ENCODE peak calls at places on chromosomes 7 and 10, in four cellular contexts. One of them, this sample, is unnamed.

GRCh38 chr7:103079836-103080235 is 4.9 kb downstream of the ARMC10 start:
- DNase-seq in HL-60: no peak
- DNase-seq in A549: no peak
- DNase-seq in fibroblast of lung: peak
- DNase-seq in this sample: no peak

GRCh38 chr10:48683424-48683823 is 1.2 kb upstream of the WDFY4 start:
- DNase-seq in A549: no peak
- DNase-seq in fibroblast of lung: no peak
- DNase-seq in HL-60: no peak
- DNase-seq in this sample: no peak

GRCh38 chr10:59709472-59710125 is at the start of gene SLC16A9:
- DNase-seq in A549: peak
- DNase-seq in fibroblast of lung: peak
- DNase-seq in HL-60: peak
- DNase-seq in this sample: peak

GRCh38 chr7:80410081-80410480 is 101.8 kb downstream of the GNAT3 start:
- DNase-seq in A549: no peak
- DNase-seq in HL-60: no peak
- DNase-seq in fibroblast of lung: peak
- DNase-seq in this sample: peak

GRCh38 chr10:111344804-111345203 is 268.0 kb downstream of the ADRA2A start:
- DNase-seq in fibroblast of lung: no peak
- DNase-seq in HL-60: no peak
- DNase-seq in A549: peak
- DNase-seq in this sample: no peak

GRCh38 chr10:25177754-25178135 is 2.9 kb downstream of the GPR158 start:
- DNase-seq in HL-60: no peak
- DNase-seq in fibroblast of lung: no peak
- DNase-seq in A549: no peak
- DNase-seq in this sample: no peak

GRCh38 chr10:113138937-113139585 is 189.0 kb downstream of the TCF7L2 start:
- DNase-seq in A549: no peak
- DNase-seq in HL-60: no peak
- DNase-seq in fibroblast of lung: no peak
- DNase-seq in this sample: no peak

GRCh38 chr10:11539191-11539868 is 72.1 kb downstream of the USP6NL start:
- DNase-seq in HL-60: no peak
- DNase-seq in A549: no peak
- DNase-seq in fibroblast of lung: peak
- DNase-seq in this sample: no peak

GRCh38 chr7:141584935-141585334 is 33.7 kb downstream of the AGK start:
- DNase-seq in HL-60: no peak
- DNase-seq in A549: no peak
- DNase-seq in fibroblast of lung: no peak
- DNase-seq in this sample: peak

GRCh38 chr7:2577914-2578680 is 19.3 kb downstream of the IQCE start:
- DNase-seq in HL-60: no peak
- DNase-seq in A549: no peak
- DNase-seq in fibroblast of lung: no peak
- DNase-seq in this sample: no peak

GRCh38 chr7:52355059-52355458 is 680.4 kb upstream of the POM121L12 start:
- DNase-seq in fibroblast of lung: no peak
- DNase-seq in A549: no peak
- DNase-seq in HL-60: no peak
- DNase-seq in this sample: peak

GRCh38 chr7:96277921-96278320 is 44.0 kb downstream of the SLC25A13 start:
- DNase-seq in HL-60: no peak
- DNase-seq in A549: no peak
- DNase-seq in fibroblast of lung: no peak
- DNase-seq in this sample: no peak

GRCh38 chr10:97549587-97550322 is 22.8 kb upstream of the ANKRD2 start:
- DNase-seq in A549: no peak
- DNase-seq in fibroblast of lung: no peak
- DNase-seq in HL-60: no peak
- DNase-seq in this sample: peak

GRCh38 chr10:21637795-21638194 is 103.8 kb downstream of the MLLT10 start:
- DNase-seq in A549: no peak
- DNase-seq in fibroblast of lung: no peak
- DNase-seq in HL-60: no peak
- DNase-seq in this sample: peak

GRCh38 chr7:36205844-36206243 is 52.8 kb downstream of the EEPD1 start:
- DNase-seq in A549: no peak
- DNase-seq in HL-60: no peak
- DNase-seq in fibroblast of lung: no peak
- DNase-seq in this sample: peak

GRCh38 chr7:75689246-75690099 is 49.3 kb downstream of the HIP1 start:
- DNase-seq in A549: no peak
- DNase-seq in HL-60: peak
- DNase-seq in fibroblast of lung: no peak
- DNase-seq in this sample: no peak

GRCh38 chr7:23055582-23056178 is 41.8 kb upstream of the HYCC1 start:
- DNase-seq in A549: peak
- DNase-seq in HL-60: peak
- DNase-seq in fibroblast of lung: peak
- DNase-seq in this sample: peak

GRCh38 chr7:81937091-81937490 is 167.2 kb upstream of the HGF start:
- DNase-seq in fibroblast of lung: no peak
- DNase-seq in A549: no peak
- DNase-seq in HL-60: no peak
- DNase-seq in this sample: no peak

GRCh38 chr10:117240105-117240729 is 697 bp upstream of the SLC18A2 start:
- DNase-seq in fibroblast of lung: no peak
- DNase-seq in A549: no peak
- DNase-seq in HL-60: no peak
- DNase-seq in this sample: no peak

GRCh38 chr7:140698477-140698876 is 2.0 kb downstream of the NDUFB2 start:
- DNase-seq in HL-60: no peak
- DNase-seq in fibroblast of lung: no peak
- DNase-seq in A549: no peak
- DNase-seq in this sample: no peak

GRCh38 chr10:35324196-35324595 is 12.1 kb upstream of the CCNY start:
- DNase-seq in A549: no peak
- DNase-seq in HL-60: no peak
- DNase-seq in fibroblast of lung: peak
- DNase-seq in this sample: no peak

GRCh38 chr10:133378251-133379096 is 588 bp upstream of the PAOX start:
- DNase-seq in HL-60: peak
- DNase-seq in fibroblast of lung: peak
- DNase-seq in A549: peak
- DNase-seq in this sample: peak

GRCh38 chr7:23472046-23472445 is 1.8 kb upstream of the IGF2BP3 start:
- DNase-seq in A549: no peak
- DNase-seq in fibroblast of lung: no peak
- DNase-seq in HL-60: no peak
- DNase-seq in this sample: no peak

GRCh38 chr10:57657164-57657765 is 610.4 kb downstream of the IPMK start:
- DNase-seq in A549: peak
- DNase-seq in fibroblast of lung: peak
- DNase-seq in HL-60: peak
- DNase-seq in this sample: peak

GRCh38 chr7:27185708-27186449 is 847 bp upstream of the HOXA11 start:
- DNase-seq in HL-60: no peak
- DNase-seq in A549: no peak
- DNase-seq in fibroblast of lung: no peak
- DNase-seq in this sample: no peak

GRCh38 chr10:68074775-68075549 is at the start of gene HERC4:
- DNase-seq in fibroblast of lung: peak
- DNase-seq in HL-60: peak
- DNase-seq in A549: peak
- DNase-seq in this sample: peak

GRCh38 chr10:118522791-118523498 is 72.5 kb downstream of the PRLHR start:
- DNase-seq in HL-60: peak
- DNase-seq in fibroblast of lung: peak
- DNase-seq in A549: no peak
- DNase-seq in this sample: no peak

GRCh38 chr7:2029936-2030335 is 202.8 kb downstream of the MAD1L1 start:
- DNase-seq in HL-60: no peak
- DNase-seq in A549: no peak
- DNase-seq in fibroblast of lung: no peak
- DNase-seq in this sample: no peak

GRCh38 chr10:14253079-14253478 is 77.6 kb downstream of the FRMD4A start:
- DNase-seq in fibroblast of lung: peak
- DNase-seq in HL-60: no peak
- DNase-seq in A549: no peak
- DNase-seq in this sample: no peak

GRCh38 chr10:124688889-124689670 is 55.1 kb downstream of the FAM53B start:
- DNase-seq in fibroblast of lung: no peak
- DNase-seq in A549: no peak
- DNase-seq in HL-60: no peak
- DNase-seq in this sample: no peak

GRCh38 chr7:94578615-94579014 is 69.0 kb downstream of the CASD1 start:
- DNase-seq in fibroblast of lung: no peak
- DNase-seq in HL-60: no peak
- DNase-seq in A549: no peak
- DNase-seq in this sample: no peak

GRCh38 chr7:114718861-114719260 is 203.0 kb upstream of the MDFIC start:
- DNase-seq in fibroblast of lung: no peak
- DNase-seq in HL-60: no peak
- DNase-seq in A549: no peak
- DNase-seq in this sample: no peak

GRCh38 chr10:46514431-46514861 is 42.0 kb downstream of the GPRIN2 start:
- DNase-seq in fibroblast of lung: no peak
- DNase-seq in HL-60: no peak
- DNase-seq in A549: no peak
- DNase-seq in this sample: no peak

GRCh38 chr10:63236113-63236935 is 103.2 kb downstream of the NRBF2 start:
- DNase-seq in fibroblast of lung: peak
- DNase-seq in A549: peak
- DNase-seq in HL-60: peak
- DNase-seq in this sample: no peak

GRCh38 chr10:4533626-4534025 is 292.4 kb upstream of the AKR1E2 start:
- DNase-seq in HL-60: no peak
- DNase-seq in fibroblast of lung: no peak
- DNase-seq in A549: no peak
- DNase-seq in this sample: no peak

GRCh38 chr10:70584941-70585544 is 17.5 kb downstream of the PRF1 start:
- DNase-seq in HL-60: peak
- DNase-seq in fibroblast of lung: peak
- DNase-seq in A549: no peak
- DNase-seq in this sample: peak

GRCh38 chr10:86192147-86192546 is 174.4 kb downstream of the GRID1 start:
- DNase-seq in A549: no peak
- DNase-seq in HL-60: no peak
- DNase-seq in fibroblast of lung: no peak
- DNase-seq in this sample: no peak

GRCh38 chr10:95229724-95230627 is 35.9 kb downstream of the ACSM6 start:
- DNase-seq in A549: peak
- DNase-seq in fibroblast of lung: peak
- DNase-seq in HL-60: no peak
- DNase-seq in this sample: peak

GRCh38 chr7:139230078-139230477 is 959 bp upstream of the UBN2 start:
- DNase-seq in fibroblast of lung: no peak
- DNase-seq in HL-60: no peak
- DNase-seq in A549: no peak
- DNase-seq in this sample: no peak
- H3K27ac ChIP-seq in fibroblast of lung: no peak
- H3K27ac ChIP-seq in HL-60: peak
- H3K27ac ChIP-seq in A549: peak
- H3K27ac ChIP-seq in this sample: no peak

GRCh38 chr7:74224511-74224832 is 14.7 kb downstream of the LAT2 start:
- DNase-seq in HL-60: no peak
- DNase-seq in fibroblast of lung: no peak
- DNase-seq in A549: no peak
- DNase-seq in this sample: no peak
- H3K27ac ChIP-seq in HL-60: peak
- H3K27ac ChIP-seq in fibroblast of lung: no peak
- H3K27ac ChIP-seq in A549: no peak
- H3K27ac ChIP-seq in this sample: no peak

GRCh38 chr7:54259185-54259584 is 283.0 kb upstream of the VSTM2A start:
- DNase-seq in A549: no peak
- DNase-seq in fibroblast of lung: no peak
- DNase-seq in HL-60: no peak
- DNase-seq in this sample: no peak

GRCh38 chr7:54260868-54261475 is 281.2 kb upstream of the VSTM2A start:
- DNase-seq in fibroblast of lung: peak
- DNase-seq in A549: no peak
- DNase-seq in HL-60: no peak
- DNase-seq in this sample: no peak
- H3K27ac ChIP-seq in fibroblast of lung: no peak
- H3K27ac ChIP-seq in A549: no peak
- H3K27ac ChIP-seq in HL-60: no peak
- H3K27ac ChIP-seq in this sample: no peak

DNA sequence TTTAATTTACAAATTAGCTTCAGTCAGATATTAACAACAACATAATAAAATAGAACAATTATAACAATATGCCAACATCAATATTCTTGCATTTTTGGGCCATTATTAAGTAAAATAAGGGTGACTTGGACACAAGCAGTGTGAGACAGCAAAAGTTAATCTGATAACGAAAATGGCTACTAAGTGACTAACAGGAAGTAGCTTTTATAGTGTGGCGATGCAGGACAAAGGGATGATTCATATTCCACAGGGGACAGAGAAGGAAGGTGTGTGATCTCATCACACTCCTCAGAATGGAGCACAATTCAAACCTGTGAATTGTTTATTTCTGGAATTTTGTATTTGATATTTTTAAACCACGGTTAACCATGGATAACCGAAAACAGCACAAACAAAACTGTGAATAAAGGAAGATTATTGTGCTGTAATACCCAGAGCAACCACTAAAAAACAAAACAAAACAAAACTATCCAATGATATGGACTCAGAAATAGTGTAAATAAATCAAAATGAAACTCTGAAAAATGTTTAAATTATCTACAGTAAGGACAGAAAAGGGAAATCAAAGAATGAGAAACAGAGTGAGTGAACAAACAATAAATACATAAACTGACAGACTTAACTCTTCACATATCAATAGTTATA is 66.9 kb upstream of the TFEC start:
- DNase-seq in A549: peak
- DNase-seq in HL-60: no peak
- DNase-seq in fibroblast of lung: peak
- DNase-seq in this sample: no peak
- H3K27ac ChIP-seq in A549: peak
- H3K27ac ChIP-seq in HL-60: no peak
- H3K27ac ChIP-seq in fibroblast of lung: no peak
- H3K27ac ChIP-seq in this sample: no peak

GRCh38 chr10:131998050-131998844 is 16.5 kb upstream of the BNIP3 start:
- DNase-seq in A549: no peak
- DNase-seq in HL-60: no peak
- DNase-seq in fibroblast of lung: no peak
- DNase-seq in this sample: no peak
- H3K27ac ChIP-seq in A549: peak
- H3K27ac ChIP-seq in HL-60: no peak
- H3K27ac ChIP-seq in fibroblast of lung: no peak
- H3K27ac ChIP-seq in this sample: no peak